ENCODE peak calls at places on chromosomes 4 and X, in nine cellular contexts. Y is esophagus squamous epithelium; C is endothelial cell of umbilical vein; O is SK-N-MC; P is Peyer's patch; A is thyroid gland; U is CD4-positive, CD25-positive, alpha-beta regulatory T cell; X is mesendoderm; L is upper lobe of right lung. E is an unnamed sample.

GRCh38 chr4:31045724-31046318 is 325.7 kb downstream of the PCDH7 start:
- DNase-seq in Y (no peak), C (peak; percentile 74), O (no peak), P (no peak), A (peak; percentile 40), U (no peak), X (peak; percentile 11), L (no peak), E (peak; percentile 12)

GRCh38 chr4:110309686-110310085 is 111.3 kb upstream of the ELOVL6 start:
- DNase-seq in Y (no peak), C (no peak), O (peak; percentile 94), P (no peak), A (no peak), U (no peak), X (no peak), L (no peak), E (no peak)

GRCh38 chr4:6768539-6768905 is 14.0 kb upstream of the KIAA0232 start:
- DNase-seq in Y (no peak), C (no peak), O (no peak), P (no peak), A (no peak), U (no peak), X (peak; percentile 35), L (peak; percentile 58), E (no peak)

GRCh38 chrX:80335062-80335830 is 85.0 kb upstream of the TENT5D start:
- DNase-seq in Y (no peak), C (no peak), O (no peak), P (no peak), A (peak; percentile 84), U (no peak), X (peak; percentile 78), L (peak; percentile 76), E (no peak)

GRCh38 chr4:52106142-52106541 is 55.0 kb downstream of the SPATA18 start:
- DNase-seq in Y (no peak), C (no peak), O (no peak), P (no peak), A (no peak), U (no peak), X (no peak), L (no peak), E (no peak)

GRCh38 chr4:161952382-161952781 is 211.4 kb downstream of the FSTL5 start:
- DNase-seq in Y (no peak), C (peak; percentile 47), O (no peak), P (no peak), A (no peak), U (no peak), X (no peak), L (no peak), E (no peak)

GRCh38 chr4:39664828-39665731 is 26.4 kb upstream of the SMIM14 start:
- DNase-seq in Y (no peak), C (no peak), O (no peak), P (no peak), A (no peak), U (no peak), X (no peak), L (no peak), E (no peak)

GRCh38 chrX:40097492-40098263 is at the start of gene BCOR:
- DNase-seq in Y (no peak), C (peak; percentile 51), O (no peak), P (peak; percentile 67), A (peak; percentile 78), U (peak; percentile 70), X (peak; percentile 79), L (peak; percentile 91), E (peak; percentile 74)

GRCh38 chr4:31655328-31655727 is 935.2 kb downstream of the PCDH7 start:
- DNase-seq in Y (no peak), C (no peak), O (peak; percentile 5), P (no peak), A (no peak), U (no peak), X (no peak), L (no peak), E (no peak)

GRCh38 chr4:1010522-1011021 is 854 bp upstream of the FGFRL1 start:
- DNase-seq in Y (peak; percentile 24), C (peak; percentile 42), O (no peak), P (peak; percentile 68), A (peak; percentile 55), U (peak; percentile 68), X (peak; percentile 59), L (peak; percentile 90), E (peak; percentile 71)

GRCh38 chrX:140447150-140447549 is 57.7 kb downstream of the SOX3 start:
- DNase-seq in Y (no peak), C (no peak), O (no peak), P (no peak), A (no peak), U (no peak), X (peak; percentile 19), L (no peak), E (no peak)

GRCh38 chrX:45889471-45889870 is 655.8 kb downstream of the ZNF674 start:
- DNase-seq in Y (no peak), C (no peak), O (no peak), P (no peak), A (no peak), U (no peak), X (no peak), L (no peak), E (no peak)

GRCh38 chrX:130120746-130121504 is 10.6 kb upstream of the ELF4 start:
- DNase-seq in Y (no peak), C (peak; percentile 75), O (peak; percentile 16), P (peak; percentile 67), A (peak; percentile 75), U (peak; percentile 72), X (peak; percentile 80), L (peak; percentile 81), E (no peak)

GRCh38 chrX:130120321-130120731 is 10.0 kb upstream of the ELF4 start:
- DNase-seq in Y (no peak), C (peak; percentile 45), O (no peak), P (peak; percentile 28), A (no peak), U (no peak), X (peak; percentile 79), L (no peak), E (no peak)

GRCh38 chrX:130117166-130117565 is 6.9 kb upstream of the ELF4 start:
- DNase-seq in Y (no peak), C (no peak), O (no peak), P (no peak), A (no peak), U (no peak), X (no peak), L (no peak), E (no peak)

GRCh38 chrX:130118396-130118795 is 8.1 kb upstream of the ELF4 start:
- DNase-seq in Y (no peak), C (peak; percentile 88), O (no peak), P (no peak), A (peak; percentile 19), U (no peak), X (no peak), L (no peak), E (no peak)

GRCh38 chrX:130118941-130119640 is 8.8 kb upstream of the ELF4 start:
- DNase-seq in Y (no peak), C (no peak), O (no peak), P (no peak), A (no peak), U (no peak), X (no peak), L (no peak), E (no peak)
- H3K4me3 ChIP-seq in Y (no peak overlapping the region), C (no peak overlapping the region), O (no peak overlapping the region), P (no peak overlapping the region), A (no peak overlapping the region), U (no peak overlapping the region), X (no peak overlapping the region), L (no peak overlapping the region), E (no peak overlapping the region)

DNA sequence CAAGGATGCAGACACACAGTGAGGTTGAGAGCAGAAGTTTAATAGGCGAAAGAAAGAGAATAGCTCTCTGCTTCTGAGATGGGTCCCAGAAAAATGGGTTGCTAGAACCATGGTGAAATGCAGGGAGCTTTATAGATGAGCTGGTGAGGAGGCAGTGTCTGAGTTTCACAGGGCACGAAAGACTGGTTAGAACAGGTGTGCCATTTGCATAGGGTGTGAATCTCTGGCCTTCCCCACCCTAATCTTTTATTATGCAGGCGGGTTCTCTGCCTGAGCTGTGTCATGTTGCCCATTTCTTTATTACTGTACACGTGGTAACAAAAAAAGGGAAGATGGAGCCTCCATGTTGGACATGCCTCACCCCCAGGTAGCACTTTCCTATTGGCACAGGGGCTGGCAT is 39.1 kb downstream of the FUNDC1 start:
- DNase-seq in Y (no peak), C (no peak), O (no peak), P (no peak), A (no peak), U (no peak), X (no peak), L (no peak), E (no peak)
- H3K4me3 ChIP-seq in Y (no peak overlapping the region), C (no peak overlapping the region), O (no peak overlapping the region), P (no peak overlapping the region), A (no peak overlapping the region), U (no peak overlapping the region), X (no peak overlapping the region), L (no peak overlapping the region), E (no peak overlapping the region)

DNA sequence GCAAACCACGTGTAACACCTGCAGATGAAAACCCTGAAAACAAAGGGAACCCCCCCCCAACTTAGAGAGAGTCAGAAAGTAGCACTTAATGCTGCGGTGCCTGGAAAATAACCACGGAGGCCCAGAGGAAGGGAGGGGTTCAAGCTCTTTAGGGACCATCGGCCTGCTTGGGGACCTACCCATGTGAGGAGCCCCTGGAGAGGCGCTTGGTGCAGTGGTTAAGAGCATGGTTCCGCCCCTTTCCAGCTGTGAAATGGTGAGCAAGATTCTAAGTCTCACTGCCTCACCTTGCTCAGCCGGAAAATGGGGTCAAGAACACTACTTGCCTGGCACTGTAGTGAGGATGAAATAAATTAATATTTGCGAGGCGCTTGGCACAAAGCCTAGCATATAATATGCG is 13.8 kb downstream of the SLC25A5 start:
- DNase-seq in Y (no peak), C (no peak), O (no peak), P (no peak), A (no peak), U (no peak), X (no peak), L (no peak), E (no peak)
- H3K4me3 ChIP-seq in Y (peak overlapping the region; percentile 34), C (no peak overlapping the region), O (no peak overlapping the region), P (no peak overlapping the region), A (no peak overlapping the region), U (peak overlapping the region; percentile 51), X (no peak overlapping the region), L (peak overlapping the region; percentile 44), E (no peak overlapping the region)

GRCh38 chr4:186599483-186599882 is 44.1 kb upstream of the MTNR1A start:
- DNase-seq in Y (no peak), C (no peak), O (no peak), P (no peak), A (no peak), U (no peak), X (no peak), L (no peak), E (no peak)
- H3K4me3 ChIP-seq in Y (no peak overlapping the region), C (no peak overlapping the region), O (no peak overlapping the region), P (no peak overlapping the region), A (no peak overlapping the region), U (no peak overlapping the region), X (no peak overlapping the region), L (no peak overlapping the region), E (no peak overlapping the region)

E was measured in Jurkat, Clone E6-1.